ENCODE peak calls at places on chromosomes 6 and 20, in four cellular contexts. K is IMR-90, P is mesenchymal stem cell, D is H9. N is an unnamed sample.

GRCh38 chr6:111712398-111712797 is 106.7 kb upstream of the TRAF3IP2 start:
- DNase-seq in K (peak; percentile 95), P (peak; percentile 50), D (no peak), N (no peak)

GRCh38 chr6:158413028-158413427 is 100.8 kb downstream of the TULP4 start:
- DNase-seq in K (no peak), P (no peak), D (no peak), N (no peak)

GRCh38 chr20:38751360-38751976 is 3.2 kb downstream of the ACTR5 start:
- DNase-seq in K (peak; percentile 46), P (peak; percentile 46), D (no peak), N (no peak)

GRCh38 chr20:43862438-43862837 is 52.2 kb upstream of the TOX2 start:
- DNase-seq in K (no peak), P (no peak), D (no peak), N (no peak)

GRCh38 chr6:14620522-14620921 is 502.9 kb downstream of the CD83 start:
- DNase-seq in K (no peak), P (no peak), D (no peak), N (peak; percentile 37)

GRCh38 chr6:118356054-118356453 is 192.0 kb upstream of the PLN start:
- DNase-seq in K (peak; percentile 41), P (no peak), D (no peak), N (no peak)

GRCh38 chr20:41654292-41654691 is 36.1 kb upstream of the CHD6 start:
- DNase-seq in K (no peak), P (no peak), D (no peak), N (no peak)

GRCh38 chr6:50272611-50273010 is 222.9 kb upstream of the DEFB112 start:
- DNase-seq in K (no peak), P (no peak), D (no peak), N (no peak)

GRCh38 chr6:128841518-128841917 is 41.4 kb upstream of the LAMA2 start:
- DNase-seq in K (no peak), P (no peak), D (no peak), N (no peak)

GRCh38 chr6:68730291-68731054 is 95.4 kb downstream of the ADGRB3 start:
- DNase-seq in K (no peak), P (no peak), D (no peak), N (no peak)

GRCh38 chr20:54227241-54227640 is 19.4 kb downstream of the PFDN4 start:
- DNase-seq in K (no peak), P (no peak), D (no peak), N (no peak)

GRCh38 chr6:7846971-7847818 is 63.4 kb downstream of the TXNDC5 start:
- DNase-seq in K (peak; percentile 74), P (peak; percentile 8), D (no peak), N (no peak)

GRCh38 chr6:25014806-25015560 is 79.2 kb upstream of the RIPOR2 start:
- DNase-seq in K (peak; percentile 78), P (peak; percentile 96), D (no peak), N (no peak)

GRCh38 chr6:168147205-168147738 is 68.3 kb upstream of the FRMD1 start:
- DNase-seq in K (no peak), P (no peak), D (no peak), N (no peak)

GRCh38 chr6:157323924-157324276 is 581 bp upstream of the TMEM242 start:
- DNase-seq in K (peak; percentile 81), P (peak; percentile 89), D (peak; percentile 84), N (peak; percentile 68)

GRCh38 chr20:10376271-10377075 is 57.5 kb downstream of the MKKS start:
- DNase-seq in K (peak; percentile 75), P (peak; percentile 54), D (no peak), N (no peak)

GRCh38 chr20:3857405-3857804 is 10.8 kb downstream of the MAVS start:
- DNase-seq in K (no peak), P (no peak), D (no peak), N (no peak)

GRCh38 chr6:71410681-71411080 is 122.1 kb downstream of the OGFRL1 start:
- DNase-seq in K (no peak), P (no peak), D (no peak), N (no peak)

GRCh38 chr6:79672631-79673065 is 41.5 kb downstream of the SH3BGRL2 start:
- DNase-seq in K (peak; percentile 45), P (peak; percentile 33), D (no peak), N (no peak)

GRCh38 chr6:134175532-134176282 is 123.3 kb upstream of the SLC2A12 start:
- DNase-seq in K (peak; percentile 78), P (peak; percentile 83), D (no peak), N (peak; percentile 52)

GRCh38 chr20:23632711-23633573 is 4.8 kb downstream of the CST3 start:
- DNase-seq in K (no peak), P (no peak), D (no peak), N (no peak)

GRCh38 chr20:12554416-12554815 is 454.4 kb upstream of the SPTLC3 start:
- DNase-seq in K (no peak), P (no peak), D (no peak), N (no peak)

GRCh38 chr6:23176883-23177282 is 607.5 kb downstream of the HDGFL1 start:
- DNase-seq in K (no peak), P (no peak), D (no peak), N (no peak)

GRCh38 chr6:130775421-130776012 is 51.7 kb upstream of the SMLR1 start:
- DNase-seq in K (peak; percentile 22), P (no peak), D (no peak), N (no peak)

GRCh38 chr6:61977951-61978350 is 308.1 kb downstream of the KHDRBS2 start:
- DNase-seq in K (no peak), P (no peak), D (no peak), N (no peak)

GRCh38 chr20:41480054-41480770 is 113.6 kb upstream of the EMILIN3 start:
- DNase-seq in K (no peak), P (peak; percentile 33), D (no peak), N (no peak)

GRCh38 chr6:159941286-159942113 is 27.4 kb upstream of the IGF2R start:
- DNase-seq in K (peak; percentile 57), P (no peak), D (no peak), N (no peak)

GRCh38 chr6:166955865-166956443 is 396 bp downstream of the RNASET2 start:
- DNase-seq in K (peak; percentile 15), P (no peak), D (no peak), N (no peak)

GRCh38 chr6:26330835-26331808 is 33.9 kb upstream of the BTN3A2 start:
- DNase-seq in K (peak; percentile 62), P (peak; percentile 41), D (peak; percentile 66), N (no peak)

GRCh38 chr6:73418081-73418741 is 23.6 kb downstream of the DDX43 start:
- DNase-seq in K (peak; percentile 58), P (peak; percentile 19), D (no peak), N (no peak)

GRCh38 chr6:56445818-56446217 is 196.9 kb downstream of the DST start:
- DNase-seq in K (no peak), P (no peak), D (no peak), N (no peak)

GRCh38 chr20:57999465-58000111 is 228.9 kb downstream of the ANKRD60 start:
- DNase-seq in K (no peak), P (no peak), D (no peak), N (peak; percentile 31)

GRCh38 chr20:11395581-11395980 is 522.1 kb upstream of the BTBD3 start:
- DNase-seq in K (peak; percentile 69), P (no peak), D (no peak), N (no peak)

GRCh38 chr6:14066782-14067406 is 50.7 kb upstream of the CD83 start:
- DNase-seq in K (peak; percentile 80), P (peak; percentile 70), D (no peak), N (peak; percentile 56)

GRCh38 chr6:27280540-27281000 is 31.5 kb downstream of the POM121L2 start:
- DNase-seq in K (no peak), P (peak; percentile 41), D (no peak), N (no peak)

GRCh38 chr6:169545956-169546355 is 155.9 kb downstream of the WDR27 start:
- DNase-seq in K (peak; percentile 62), P (no peak), D (no peak), N (no peak)

GRCh38 chr6:128465368-128466343 is 54.7 kb downstream of the PTPRK start:
- DNase-seq in K (no peak), P (no peak), D (no peak), N (no peak)

GRCh38 chr20:2919518-2920245 is 46.4 kb downstream of the PTPRA start:
- DNase-seq in K (no peak), P (no peak), D (no peak), N (no peak)

GRCh38 chr20:50356522-50356880 is 153.7 kb upstream of the PTPN1 start:
- DNase-seq in K (no peak), P (no peak), D (no peak), N (no peak)

DNA sequence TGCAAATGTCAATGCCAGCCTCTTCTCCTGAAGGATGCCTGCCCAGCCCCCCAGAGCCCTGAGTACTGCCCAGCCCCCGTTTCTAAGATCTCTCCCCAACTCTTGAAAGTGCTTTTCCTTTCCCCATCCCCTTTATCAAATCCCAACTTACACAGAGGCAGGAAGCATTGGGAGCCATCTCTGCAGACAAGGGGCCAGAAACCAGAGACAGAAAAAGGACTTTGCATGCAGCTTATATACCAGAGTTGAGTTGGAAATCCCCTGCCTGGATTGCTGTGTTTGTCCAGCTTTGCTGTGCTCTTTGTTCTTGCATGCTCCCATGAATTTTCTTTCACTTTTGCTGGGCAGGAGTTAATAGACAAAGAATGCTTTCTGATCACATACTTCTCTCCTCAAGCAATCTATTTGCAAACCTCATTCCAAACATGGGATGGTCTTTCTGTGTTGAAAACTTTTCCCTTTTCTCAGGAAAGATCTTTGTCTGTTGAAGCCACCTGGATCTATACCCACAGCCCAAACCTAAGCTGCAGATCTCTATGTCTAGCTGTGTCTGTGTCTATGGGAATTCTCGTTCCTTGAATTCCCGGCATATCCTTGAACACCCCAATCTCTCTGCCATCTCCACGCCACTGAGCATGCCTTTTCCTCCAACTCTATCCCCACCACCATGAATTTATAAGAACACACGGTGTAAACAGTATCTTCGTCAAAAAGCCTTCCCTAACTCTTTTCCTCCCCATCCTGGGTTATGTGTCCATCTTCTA is at the start of gene UBD:
- DNase-seq in K (no peak), P (no peak), D (no peak), N (no peak)
- H2BK15ac ChIP-seq in K (no peak within 1 kb of the TSS), P (no peak within 1 kb of the TSS), D (no peak within 1 kb of the TSS), N (no peak within 1 kb of the TSS)

DNA sequence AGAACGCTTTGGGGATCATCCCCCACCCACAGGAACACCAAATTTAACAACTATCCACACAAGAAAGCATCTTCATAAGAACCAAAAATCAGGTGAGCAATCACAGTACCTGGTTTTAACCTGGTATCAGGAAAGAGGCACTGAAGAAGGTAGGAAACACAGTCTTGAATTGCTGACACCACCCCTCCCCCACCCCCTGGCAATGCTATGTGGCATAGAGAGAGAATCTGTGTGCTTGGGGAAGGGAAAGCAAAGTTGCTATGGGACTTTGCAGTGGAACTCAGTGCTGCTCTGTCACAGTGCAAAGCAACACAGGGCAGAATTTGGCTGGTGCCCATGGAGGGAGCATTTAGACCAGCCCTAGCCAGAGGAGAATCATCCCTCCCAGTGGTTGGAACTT is 565.6 kb downstream of the EPM2A start:
- DNase-seq in K (no peak), P (no peak), D (no peak), N (no peak)
- H3K4me1 ChIP-seq in K (no peaks in the 10 kb centered on the region), P (no peaks in the 10 kb centered on the region), D (peaks cover 4% of the 10 kb centered on the region), N (peaks cover 7% of the 10 kb centered on the region)

DNA sequence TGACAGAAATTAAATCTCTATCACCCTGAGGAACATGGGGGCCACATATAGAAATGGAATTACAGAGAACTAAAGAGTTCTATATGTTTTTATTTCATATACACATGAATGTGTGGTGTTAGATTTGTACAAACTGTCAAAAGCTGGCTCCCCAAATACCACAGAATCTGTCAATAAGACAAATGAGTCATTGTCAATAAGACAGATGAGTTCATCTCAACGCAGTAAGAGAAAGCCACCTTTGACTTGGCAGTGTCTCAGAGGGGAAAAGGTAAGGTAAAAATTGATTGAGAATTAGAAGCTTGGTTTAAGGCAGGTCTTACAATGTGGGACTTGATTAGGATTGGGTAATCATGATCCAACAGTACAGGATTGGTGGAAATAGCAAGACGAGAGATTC is 124.2 kb upstream of the GPR6 start:
- DNase-seq in K (no peak), P (no peak), D (no peak), N (no peak)
- H2BK15ac ChIP-seq in K (no peak overlapping the region), P (no peak overlapping the region), D (no peak overlapping the region), N (no peak overlapping the region)

GRCh38 chr6:21871831-21872230 is 278.3 kb downstream of the SOX4 start:
- DNase-seq in K (no peak), P (no peak), D (no peak), N (no peak)
- H3K4me1 ChIP-seq in K (peaks cover 7% of the 10 kb centered on the region), P (no peaks in the 10 kb centered on the region), D (no peaks in the 10 kb centered on the region), N (peaks cover 3% of the 10 kb centered on the region)